ENCODE peak calls at places on chromosomes 12 and 14, in nine cellular contexts. J is GM13977; X is CD4-positive, alpha-beta T cell; H is neural progenitor cell; A is suprapubic skin; N is A549; P is IMR-90; D is testis; M is HFF-Myc. L is an unnamed sample.

GRCh38 chr14:35398095-35398584 is 6.4 kb downstream of the NFKBIA start:
- DNase-seq in D (peak; percentile 47), M (no peak), N (no peak), A (no peak), P (no peak), J (no peak), X (no peak), H (no peak), L (no peak)

GRCh38 chr12:117778656-117779055 is 190.1 kb downstream of the KSR2 start:
- DNase-seq in A (no peak), D (no peak), H (no peak), N (no peak), P (no peak), M (no peak), X (no peak), J (no peak), L (no peak)

GRCh38 chr12:70919597-70920035 is 922 bp downstream of the PTPRR start:
- DNase-seq in P (no peak), X (no peak), H (peak; percentile 76), M (no peak), A (no peak), N (no peak), D (no peak), J (no peak), L (no peak)

GRCh38 chr12:15050664-15051063 is 77.8 kb downstream of the PDE6H start:
- DNase-seq in A (no peak), J (no peak), N (no peak), D (no peak), H (no peak), M (peak; percentile 14), P (no peak), X (no peak), L (no peak)

GRCh38 chr12:77609016-77609415 is 221.7 kb upstream of the NAV3 start:
- DNase-seq in P (no peak), D (no peak), J (no peak), A (no peak), H (no peak), X (no peak), M (no peak), N (no peak), L (no peak)

GRCh38 chr14:25122188-25122587 is 72.2 kb upstream of the STXBP6 start:
- DNase-seq in M (no peak), H (no peak), A (no peak), N (no peak), J (no peak), P (no peak), D (no peak), X (no peak), L (no peak)

GRCh38 chr12:120684523-120684932 is 2.4 kb upstream of the MLEC start:
- DNase-seq in P (peak; percentile 26), J (no peak), D (no peak), A (no peak), H (no peak), M (no peak), X (no peak), N (no peak), L (no peak)

GRCh38 chr12:45729233-45730115 is at the start of gene ARID2:
- DNase-seq in N (no peak), D (peak; percentile 62), X (peak; percentile 72), J (peak; percentile 75), H (peak; percentile 84), M (no peak), P (peak; percentile 67), A (peak; percentile 80), L (no peak)

GRCh38 chr12:20801035-20801434 is 9.5 kb upstream of the SLCO1B3 start:
- DNase-seq in P (no peak), X (no peak), J (no peak), M (no peak), A (no peak), N (no peak), D (no peak), H (no peak), L (no peak)

GRCh38 chr12:20792971-20793370 is 17.5 kb upstream of the SLCO1B3 start:
- DNase-seq in M (no peak), P (no peak), H (no peak), X (no peak), A (no peak), N (no peak), D (no peak), J (no peak), L (no peak)

GRCh38 chr12:20800160-20800559 is 10.3 kb upstream of the SLCO1B3 start:
- DNase-seq in P (no peak), N (no peak), D (no peak), H (no peak), J (no peak), A (no peak), M (no peak), X (no peak), L (no peak)

GRCh38 chr12:20798561-20798960 is 11.9 kb upstream of the SLCO1B3 start:
- DNase-seq in A (no peak), M (no peak), N (no peak), P (no peak), J (no peak), X (no peak), D (no peak), H (peak; percentile 56), L (no peak)
- TF ChIP-seq CTCF in A (no peak), M (no peak), N (peak; percentile 54), P (no peak), J (peak; percentile 24), X (no peak), D (no peak), H (peak; percentile 69), L (peak; percentile 84)

DNA sequence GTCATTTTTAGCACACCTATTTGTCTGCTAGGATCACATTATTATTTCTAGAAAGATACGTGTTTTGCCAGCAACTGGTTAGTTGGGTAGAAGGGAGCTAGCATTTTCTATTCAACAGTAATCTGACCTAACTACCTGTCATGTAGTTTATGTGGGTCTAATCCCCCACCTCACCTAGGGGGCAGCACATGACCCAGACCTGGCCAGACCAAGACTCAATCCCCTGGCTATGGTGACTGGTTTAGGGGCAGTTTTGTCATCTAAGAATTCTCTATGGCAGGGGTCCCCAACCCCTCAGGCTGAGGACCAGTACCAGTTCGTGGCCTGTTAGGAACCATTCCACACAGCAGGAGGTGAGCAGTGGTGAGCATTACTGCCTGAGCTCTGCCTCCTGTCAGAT is 29.5 kb upstream of the EVL start:
- DNase-seq in A (no peak), M (no peak), D (no peak), P (no peak), N (no peak), J (no peak), X (no peak), H (no peak), L (no peak)
- TF ChIP-seq CTCF in A (no peak), M (no peak), D (no peak), P (no peak), N (no peak), J (no peak), X (no peak), H (no peak), L (no peak)

GRCh38 chr12:108350511-108350910 is 11.4 kb upstream of the CMKLR1 start:
- DNase-seq in A (no peak), X (no peak), H (no peak), P (no peak), D (no peak), J (no peak), N (no peak), M (no peak), L (no peak)

GRCh38 chr12:108346022-108346633 is 7.0 kb upstream of the CMKLR1 start:
- DNase-seq in D (no peak), X (no peak), N (no peak), H (no peak), J (no peak), A (no peak), P (no peak), M (no peak), L (no peak)

GRCh38 chr12:108346727-108347710 is 7.9 kb upstream of the CMKLR1 start:
- DNase-seq in H (no peak), J (no peak), P (no peak), M (no peak), D (no peak), X (no peak), N (no peak), A (no peak), L (no peak)

GRCh38 chr12:108348842-108349241 is 9.7 kb upstream of the CMKLR1 start:
- DNase-seq in A (no peak), X (no peak), M (no peak), P (no peak), J (no peak), H (no peak), D (no peak), N (no peak), L (no peak)

DNA sequence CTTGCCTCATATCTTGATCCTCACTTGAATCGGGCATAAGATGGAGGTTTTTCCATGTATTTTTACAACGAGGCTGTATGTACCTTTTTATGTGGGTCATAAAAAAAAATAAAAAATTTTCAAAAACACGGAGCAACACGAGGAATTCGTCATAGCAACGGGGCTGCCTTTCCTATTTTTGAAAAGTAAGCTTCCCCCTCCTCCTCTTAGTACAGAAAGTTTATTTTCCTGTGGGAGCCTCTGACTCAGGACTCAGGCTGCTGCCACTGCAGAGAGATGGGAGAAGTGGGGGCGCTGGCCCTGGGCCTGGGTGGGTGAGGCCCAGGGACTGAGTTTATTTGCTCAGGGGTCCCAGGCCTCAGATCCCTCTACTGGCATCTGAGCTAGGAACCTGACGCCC is 10.1 kb upstream of the CMKLR1 start:
- DNase-seq in H (no peak), X (no peak), J (no peak), A (no peak), N (no peak), M (no peak), P (no peak), D (no peak), L (no peak)
- TF ChIP-seq CTCF in H (no peak), X (no peak), J (no peak), A (no peak), N (no peak), M (no peak), P (no peak), D (no peak), L (no peak)

GRCh38 chr12:1805441-1806081 is 14.8 kb upstream of the LRTM2 start:
- DNase-seq in A (peak; percentile 65), D (no peak), P (no peak), M (no peak), H (no peak), N (no peak), X (no peak), J (no peak), L (peak; percentile 77)

GRCh38 chr12:1807107-1807478 is 13.3 kb upstream of the LRTM2 start:
- DNase-seq in H (no peak), A (no peak), M (no peak), N (no peak), P (no peak), J (no peak), X (no peak), D (no peak), L (no peak)

GRCh38 chr12:1808036-1808797 is 12.1 kb upstream of the LRTM2 start:
- DNase-seq in X (no peak), P (no peak), A (no peak), D (no peak), H (no peak), N (no peak), M (no peak), J (no peak), L (peak; percentile 81)

GRCh38 chr12:1807489-1807888 is 12.9 kb upstream of the LRTM2 start:
- DNase-seq in J (no peak), M (no peak), X (no peak), P (no peak), A (no peak), N (no peak), D (no peak), H (no peak), L (peak; percentile 59)

DNA sequence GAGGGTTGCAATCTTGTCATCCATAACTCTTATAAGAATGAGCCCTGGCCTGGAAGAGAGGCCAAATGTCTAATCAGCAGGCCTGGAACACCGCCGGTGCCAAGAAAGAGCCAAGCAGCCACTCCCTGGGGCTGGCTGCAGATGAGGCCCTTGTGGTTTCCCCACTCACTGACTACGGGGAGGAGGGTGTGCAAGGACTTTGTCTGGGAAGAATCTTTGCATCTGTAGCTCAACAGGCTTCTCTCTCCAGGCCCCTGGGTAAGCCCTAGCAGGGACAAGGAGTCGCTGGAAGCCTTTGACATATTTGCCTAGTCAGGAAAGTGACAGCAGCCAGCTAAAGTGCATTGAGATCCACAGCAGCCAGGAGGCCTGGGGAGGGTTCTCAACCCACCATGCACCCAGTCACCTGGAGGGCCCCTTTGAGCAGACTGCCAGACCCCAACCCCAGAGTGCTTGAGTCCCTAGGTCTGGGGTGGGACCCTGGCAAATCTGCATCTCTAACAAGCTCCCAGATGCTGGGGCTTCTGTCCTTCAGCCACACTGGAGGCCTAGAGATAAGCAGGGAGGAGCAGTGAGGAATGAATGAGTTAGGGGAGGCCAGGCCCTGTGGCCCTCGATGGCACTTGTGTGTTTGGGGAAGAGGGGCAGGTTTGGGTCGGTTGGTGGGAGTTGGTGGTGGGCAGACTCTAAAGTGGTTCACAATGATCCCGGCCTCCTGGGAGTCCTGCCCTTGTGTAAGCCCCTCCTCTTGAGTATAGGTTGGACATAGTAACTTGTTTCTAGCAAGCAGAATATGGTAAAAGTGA is 13.9 kb upstream of the LRTM2 start:
- DNase-seq in A (no peak), D (no peak), J (no peak), H (no peak), M (no peak), N (no peak), P (no peak), X (no peak), L (peak; percentile 72)
- TF ChIP-seq CTCF in A (no peak), D (no peak), J (no peak), H (no peak), M (no peak), N (no peak), P (no peak), X (no peak), L (no peak)